ENCODE peak calls at places on chromosome 13, in six cellular contexts. W is ACHN, L is H54, G is dorsolateral prefrontal cortex, K is fibroblast of the conjunctiva, F is brain microvascular endothelial cell. X is an unnamed sample.
A peak's percentile ranks its signal among the peaks of the same experiment; 100 is the strongest.

GRCh38 chr13:111202745-111203144 is 87.6 kb downstream of the ARHGEF7 start:
- DNase-seq in L (peak; percentile 51), G (no peak), F (peak; percentile 96), K (peak; percentile 68), W (peak; percentile 66), X (no peak)

GRCh38 chr13:113646376-113646775 is 11.6 kb downstream of the ATP4B start:
- DNase-seq in F (no peak), K (no peak), G (no peak), L (no peak), W (no peak), X (no peak)

GRCh38 chr13:39144941-39145533 is 106.8 kb downstream of the NHLRC3 start:
- DNase-seq in W (peak; percentile 41), F (peak; percentile 53), L (peak; percentile 5), G (peak; percentile 13), K (peak; percentile 59), X (no peak)

GRCh38 chr13:114108141-114108761 is 24.2 kb downstream of the RASA3 start:
- DNase-seq in L (no peak), F (no peak), G (no peak), K (no peak), W (no peak), X (no peak)

GRCh38 chr13:91701975-91702374 is 303.6 kb downstream of the GPC5 start:
- DNase-seq in W (no peak), K (no peak), L (no peak), F (no peak), G (no peak), X (no peak)

GRCh38 chr13:113969973-113970611 is 3.8 kb downstream of the C13orf46 start:
- DNase-seq in W (no peak), G (no peak), L (no peak), K (no peak), F (no peak), X (no peak)

GRCh38 chr13:98482476-98483444 is 94.1 kb downstream of the STK24 start:
- DNase-seq in W (no peak), L (peak; percentile 22), K (no peak), F (peak; percentile 85), G (no peak), X (no peak)

GRCh38 chr13:95676100-95676774 is 702 bp upstream of the DNAJC3 start:
- DNase-seq in L (no peak), G (peak; percentile 14), K (no peak), F (no peak), W (peak; percentile 48), X (no peak)

GRCh38 chr13:51158923-51159322 is 47.8 kb upstream of the C13orf42 start:
- DNase-seq in L (no peak), F (no peak), K (peak; percentile 9), W (no peak), G (no peak), X (no peak)

GRCh38 chr13:47215741-47216140 is 318.9 kb upstream of the HTR2A start:
- DNase-seq in L (peak; percentile 13), F (peak; percentile 88), K (peak; percentile 59), G (no peak), W (peak; percentile 38), X (peak; percentile 12)

GRCh38 chr13:101554420-101555125 is 102.1 kb downstream of the ITGBL1 start:
- DNase-seq in F (peak; percentile 8), W (no peak), K (no peak), L (no peak), G (no peak), X (no peak)

GRCh38 chr13:101623469-101624209 is 171.2 kb downstream of the ITGBL1 start:
- DNase-seq in F (peak; percentile 20), G (no peak), K (peak; percentile 18), L (peak; percentile 7), W (no peak), X (no peak)

GRCh38 chr13:46176756-46177155 is 5.2 kb downstream of the LCP1 start:
- DNase-seq in G (no peak), K (no peak), L (no peak), F (no peak), W (no peak), X (no peak)

GRCh38 chr13:52405767-52406494 is at the start of gene THSD1:
- DNase-seq in F (no peak), K (peak; percentile 18), W (peak; percentile 66), G (no peak), L (peak; percentile 78), X (no peak)

GRCh38 chr13:36848228-36848982 is 29.4 kb downstream of the RFXAP start:
- DNase-seq in L (no peak), F (peak; percentile 14), W (no peak), K (no peak), G (no peak), X (no peak)

GRCh38 chr13:50991624-50992610 is 82.3 kb downstream of the RNASEH2B start:
- DNase-seq in G (peak; percentile 71), K (no peak), F (no peak), W (no peak), L (no peak), X (no peak)

GRCh38 chr13:84645196-84646071 is 763.2 kb upstream of the SLITRK1 start:
- DNase-seq in W (no peak), F (no peak), L (no peak), G (no peak), K (no peak), X (no peak)

GRCh38 chr13:101098873-101099272 is 317.4 kb downstream of the NALCN start:
- DNase-seq in K (no peak), W (no peak), L (no peak), G (no peak), F (peak; percentile 2), X (no peak)

GRCh38 chr13:25973085-25973484 is 78.7 kb downstream of the SHISA2 start:
- DNase-seq in G (no peak), F (no peak), K (no peak), L (no peak), W (no peak), X (no peak)

GRCh38 chr13:106851251-106851650 is 283.3 kb upstream of the ARGLU1 start:
- DNase-seq in F (peak; percentile 70), W (no peak), L (no peak), K (no peak), G (no peak), X (no peak)

GRCh38 chr13:112768795-112769411 is 79.1 kb downstream of the ATP11A start:
- DNase-seq in G (no peak), W (no peak), F (no peak), K (no peak), L (no peak), X (no peak)

GRCh38 chr13:27830010-27830409 is 37.7 kb downstream of the GSX1 start:
- DNase-seq in L (peak; percentile 35), W (peak; percentile 43), G (peak; percentile 37), F (no peak), K (no peak), X (no peak)

GRCh38 chr13:36298535-36299068 is 988 bp upstream of the CCDC169 start:
- DNase-seq in L (no peak), G (no peak), K (no peak), F (no peak), W (peak; percentile 17), X (no peak)

GRCh38 chr13:29684441-29684840 is 89.0 kb upstream of the SLC7A1 start:
- DNase-seq in K (no peak), G (no peak), W (no peak), L (no peak), F (no peak), X (no peak)

GRCh38 chr13:111388851-111389500 is 68.5 kb downstream of the TEX29 start:
- DNase-seq in F (no peak), L (no peak), G (no peak), W (no peak), K (no peak), X (no peak)

X was measured in T1000.